ENCODE peak calls at places on chromosomes 3 and 15, in seven cellular contexts. N is osteocyte, F is lower lobe of right lung, O is gastrocnemius medialis, M is RWPE1, A is foreskin fibroblast, U is GM20000. J is an unnamed sample.

GRCh38 chr3:11699083-11699427 is 55.3 kb upstream of the VGLL4 start:
- DNase-seq in M (peak), N (no peak), F (no peak), U (no peak), O (no peak), A (peak), J (no peak)

GRCh38 chr3:123719785-123720531 is 135.1 kb upstream of the HACD2 start:
- DNase-seq in M (no peak), F (no peak), A (no peak), N (no peak), O (no peak), U (no peak), J (no peak)

GRCh38 chr3:153252963-153253362 is 90.9 kb downstream of the RAP2B start:
- DNase-seq in O (no peak), M (no peak), F (no peak), N (no peak), U (no peak), A (peak), J (no peak)

GRCh38 chr15:57553526-57553925 is 38.2 kb upstream of the MYZAP start:
- DNase-seq in F (no peak), M (no peak), O (no peak), U (no peak), N (no peak), A (no peak), J (no peak)

GRCh38 chr3:181457190-181457589 is 254.5 kb upstream of the SOX2 start:
- DNase-seq in F (no peak), O (no peak), N (no peak), A (no peak), U (no peak), M (no peak), J (no peak)

GRCh38 chr3:111368061-111368460 is 173.9 kb upstream of the CD96 start:
- DNase-seq in F (no peak), M (no peak), N (no peak), U (no peak), A (peak), O (no peak), J (no peak)

GRCh38 chr3:16060945-16061344 is 113.5 kb upstream of the GALNT15 start:
- DNase-seq in O (peak), N (no peak), M (peak), A (peak), F (no peak), U (no peak), J (no peak)

GRCh38 chr15:73924258-73924921 is 1.9 kb upstream of the LOXL1 start:
- DNase-seq in M (peak), U (no peak), A (peak), N (peak), F (peak), O (no peak), J (no peak)

GRCh38 chr3:115788921-115789470 is 165.7 kb downstream of the GAP43 start:
- DNase-seq in M (peak), N (no peak), F (no peak), O (no peak), U (no peak), A (peak), J (no peak)

GRCh38 chr3:49460188-49460885 is 9.7 kb upstream of the DAG1 start:
- DNase-seq in U (no peak), F (no peak), O (no peak), M (no peak), N (no peak), A (no peak), J (no peak)

GRCh38 chr3:45367451-45367850 is 20.9 kb upstream of the LARS2 start:
- DNase-seq in O (no peak), U (no peak), A (peak), M (no peak), N (no peak), F (no peak), J (no peak)

GRCh38 chr3:116340680-116341216 is 104.5 kb downstream of the LSAMP start:
- DNase-seq in F (no peak), U (no peak), O (no peak), A (peak), N (no peak), M (no peak), J (no peak)

GRCh38 chr3:12476238-12476897 is 7.9 kb upstream of the TSEN2 start:
- DNase-seq in F (no peak), U (no peak), N (no peak), A (peak), O (no peak), M (no peak), J (no peak)

GRCh38 chr3:72288955-72289707 is 504.2 kb upstream of the PROK2 start:
- DNase-seq in U (peak), O (no peak), F (peak), A (peak), M (no peak), N (no peak), J (no peak)

GRCh38 chr15:98548172-98548971 is 100.0 kb upstream of the IGF1R start:
- DNase-seq in A (peak), O (peak), N (peak), F (peak), M (peak), U (no peak), J (peak)

GRCh38 chr15:44194397-44195150 is 497 bp downstream of the FRMD5 start:
- DNase-seq in A (peak), M (peak), N (no peak), U (peak), O (no peak), F (peak), J (no peak)

GRCh38 chr15:96345560-96346389 is 15.3 kb downstream of the NR2F2 start:
- DNase-seq in O (peak), M (peak), U (peak), N (no peak), A (peak), F (no peak), J (no peak)

GRCh38 chr3:190585771-190586630 is 72.1 kb downstream of the IL1RAP start:
- DNase-seq in O (no peak), F (no peak), U (no peak), A (peak), M (peak), N (no peak), J (no peak)

GRCh38 chr3:123188058-123188457 is 13.7 kb upstream of the SEC22A start:
- DNase-seq in N (no peak), O (no peak), U (no peak), M (no peak), A (peak), F (no peak), J (no peak)

GRCh38 chr3:197392961-197393360 is 94.5 kb upstream of the DLG1 start:
- DNase-seq in U (no peak), O (no peak), N (no peak), M (no peak), F (no peak), A (no peak), J (no peak)

GRCh38 chr3:22777834-22778233 is 425.3 kb upstream of the UBE2E2 start:
- DNase-seq in N (no peak), F (no peak), O (no peak), M (no peak), A (no peak), U (no peak), J (no peak)

GRCh38 chr3:23834082-23834870 is 28.5 kb downstream of the UBE2E1 start:
- DNase-seq in A (no peak), F (no peak), O (no peak), N (no peak), M (no peak), U (no peak), J (no peak)

GRCh38 chr15:30065025-30065801 is 17.5 kb upstream of the GOLGA8J start:
- DNase-seq in A (peak), M (peak), U (no peak), N (no peak), F (no peak), O (no peak), J (no peak)

GRCh38 chr3:155302476-155302875 is 9.0 kb upstream of the STRIT1 start:
- DNase-seq in A (peak), M (no peak), U (no peak), N (no peak), O (no peak), F (no peak), J (no peak)

GRCh38 chr15:50411870-50412269 is 12.3 kb upstream of the USP8 start:
- DNase-seq in N (no peak), F (no peak), M (no peak), A (no peak), U (no peak), O (no peak), J (no peak)

GRCh38 chr3:171349392-171349791 is 110.8 kb downstream of the TNIK start:
- DNase-seq in U (no peak), O (no peak), N (no peak), A (peak), M (no peak), F (no peak), J (no peak)

GRCh38 chr3:87855626-87856025 is 203.2 kb downstream of the CGGBP1 start:
- DNase-seq in O (no peak), U (no peak), M (no peak), F (no peak), A (peak), N (no peak), J (no peak)

GRCh38 chr3:46987485-46988401 is 8.3 kb downstream of the NBEAL2 start:
- DNase-seq in M (peak), O (no peak), N (no peak), F (peak), U (peak), A (no peak), J (no peak)

GRCh38 chr15:50148362-50148963 is 29.4 kb upstream of the ATP8B4 start:
- DNase-seq in O (no peak), N (no peak), U (no peak), F (no peak), M (peak), A (peak), J (no peak)

DNA sequence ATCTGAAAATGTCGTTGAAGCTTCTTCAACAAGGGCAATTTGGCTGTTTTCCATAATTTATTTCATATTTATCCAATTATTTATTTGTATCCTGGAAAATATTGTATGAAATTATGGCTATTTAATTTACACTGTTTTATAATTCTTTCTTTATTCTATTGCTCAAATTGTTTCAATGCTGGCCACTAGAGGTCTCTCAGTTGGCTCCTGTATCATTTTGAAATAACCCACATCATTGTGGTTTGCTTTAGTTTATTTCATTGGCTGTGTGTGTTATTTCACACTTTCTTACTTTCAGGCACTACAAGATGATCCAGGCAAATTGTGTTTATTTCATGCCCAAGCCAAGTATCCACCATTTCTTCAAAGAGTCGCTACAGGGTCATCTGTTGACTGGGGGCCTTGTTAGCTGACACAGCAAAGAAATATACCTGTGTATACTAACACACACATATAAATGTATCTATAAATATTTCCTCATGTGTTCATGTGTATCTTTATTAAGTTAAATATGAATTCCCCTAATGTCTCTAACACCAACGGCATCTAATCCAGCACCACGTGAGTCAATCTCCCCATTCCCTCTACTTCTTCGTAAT is 86.2 kb downstream of the NPAP1 start:
- DNase-seq in M (no peak), N (no peak), A (peak), F (no peak), U (peak), O (no peak), J (no peak)
- TF ChIP-seq CTCF in M (peak), N (peak), A (peak), F (peak), U (no peak), O (no peak), J (peak)

GRCh38 chr3:42014949-42015533 is 53.1 kb upstream of the ULK4 start:
- DNase-seq in O (peak), M (no peak), F (peak), U (peak), A (peak), N (no peak), J (no peak)
- TF ChIP-seq CTCF in O (no peak), M (no peak), F (no peak), U (no peak), A (no peak), N (no peak), J (no peak)

GRCh38 chr3:119420196-119420595 is 43.2 kb downstream of the TMEM39A start:
- DNase-seq in O (no peak), U (no peak), A (no peak), M (no peak), N (no peak), F (no peak), J (peak)
- TF ChIP-seq CTCF in O (no peak), U (no peak), A (no peak), M (no peak), N (peak), F (no peak), J (no peak)

DNA sequence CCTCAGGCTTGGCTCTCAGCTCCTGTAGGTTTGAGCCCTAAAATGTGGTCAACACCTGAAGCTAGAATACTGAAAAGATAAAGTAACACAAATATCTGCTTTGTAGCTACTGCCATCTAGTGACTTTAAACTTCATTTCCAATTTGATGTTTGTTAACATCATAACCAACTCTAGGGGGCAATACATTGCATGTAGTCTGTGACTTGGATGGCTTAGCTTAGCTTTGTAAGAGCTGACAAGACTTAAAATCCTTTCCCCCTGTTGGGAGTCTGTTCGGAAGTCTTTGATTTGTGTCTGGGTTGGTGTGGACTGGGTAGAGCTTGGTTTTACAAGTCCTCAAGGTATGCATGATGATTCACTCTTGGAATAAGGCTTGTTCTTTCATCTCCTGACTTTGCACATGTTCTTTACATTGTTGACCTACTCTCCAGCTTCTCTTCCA is 51.7 kb downstream of the SCN11A start:
- DNase-seq in O (no peak), A (peak), F (no peak), M (peak), N (no peak), U (peak), J (peak)
- TF ChIP-seq CTCF in O (no peak), A (peak), F (peak), M (peak), N (peak), U (peak), J (peak)

DNA sequence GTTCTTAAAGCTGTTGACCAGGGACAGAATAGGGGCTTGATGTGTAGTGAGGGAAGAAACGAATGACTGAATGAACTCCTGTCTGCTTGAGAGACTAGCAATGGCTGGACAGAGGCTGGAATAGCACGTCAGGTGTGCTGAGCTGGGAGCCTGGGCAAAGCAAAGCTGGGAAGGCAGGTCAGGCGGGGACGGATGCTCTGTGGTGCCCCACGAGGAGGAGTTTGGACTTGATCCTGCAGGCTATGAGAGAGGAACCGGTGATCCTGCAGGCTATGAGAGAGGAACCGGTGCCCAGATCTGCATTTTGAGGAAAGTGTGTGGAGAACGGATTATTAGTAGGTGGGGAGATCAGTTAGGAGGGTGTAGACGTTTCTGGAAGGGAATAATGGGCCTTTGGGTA is 31.3 kb upstream of the PSTPIP1 start:
- DNase-seq in M (no peak), F (no peak), A (no peak), U (no peak), N (peak), O (no peak), J (no peak)
- TF ChIP-seq CTCF in M (no peak), F (no peak), A (no peak), U (no peak), N (no peak), O (no peak), J (no peak)

DNA sequence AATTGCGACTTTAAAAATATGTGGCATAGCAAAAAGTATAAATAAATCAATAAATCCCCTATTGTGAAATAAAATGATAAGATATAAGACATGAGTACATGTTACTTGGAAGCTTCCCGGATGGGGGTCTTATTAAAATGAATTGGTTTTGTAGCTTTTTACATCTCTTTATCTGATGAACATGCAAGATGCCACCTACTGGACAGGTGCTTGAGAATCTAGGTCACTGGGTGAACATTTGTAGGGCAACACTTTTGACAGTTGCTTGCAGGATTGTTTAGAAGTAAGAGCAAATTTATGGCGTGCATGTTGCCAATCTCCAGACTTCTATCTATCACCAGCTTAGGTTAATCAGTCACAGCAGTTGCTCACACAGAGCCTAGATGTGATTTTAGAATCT is 362.7 kb upstream of the SUCLG2 start:
- DNase-seq in M (no peak), U (no peak), O (no peak), A (no peak), N (no peak), F (no peak), J (no peak)
- TF ChIP-seq CTCF in M (no peak), U (peak), O (no peak), A (no peak), N (peak), F (no peak), J (no peak)

GRCh38 chr15:31435256-31435781 is 108.7 kb downstream of the KLF13 start:
- DNase-seq in U (peak), A (peak), M (peak), N (no peak), O (peak), F (peak), J (peak)
- TF ChIP-seq CTCF in U (peak), A (peak), M (peak), N (peak), O (peak), F (peak), J (peak)

GRCh38 chr3:14405886-14406238 is 3.5 kb downstream of the SLC6A6 start:
- DNase-seq in A (no peak), U (no peak), N (no peak), O (no peak), M (no peak), F (peak), J (no peak)
- TF ChIP-seq CTCF in A (no peak), U (no peak), N (no peak), O (no peak), M (no peak), F (no peak), J (no peak)

GRCh38 chr15:92377083-92377789 is 16.4 kb upstream of the ST8SIA2 start:
- DNase-seq in A (no peak), M (no peak), F (no peak), N (no peak), U (no peak), O (peak), J (no peak)
- TF ChIP-seq CTCF in A (no peak), M (no peak), F (no peak), N (no peak), U (no peak), O (no peak), J (no peak)

DNA sequence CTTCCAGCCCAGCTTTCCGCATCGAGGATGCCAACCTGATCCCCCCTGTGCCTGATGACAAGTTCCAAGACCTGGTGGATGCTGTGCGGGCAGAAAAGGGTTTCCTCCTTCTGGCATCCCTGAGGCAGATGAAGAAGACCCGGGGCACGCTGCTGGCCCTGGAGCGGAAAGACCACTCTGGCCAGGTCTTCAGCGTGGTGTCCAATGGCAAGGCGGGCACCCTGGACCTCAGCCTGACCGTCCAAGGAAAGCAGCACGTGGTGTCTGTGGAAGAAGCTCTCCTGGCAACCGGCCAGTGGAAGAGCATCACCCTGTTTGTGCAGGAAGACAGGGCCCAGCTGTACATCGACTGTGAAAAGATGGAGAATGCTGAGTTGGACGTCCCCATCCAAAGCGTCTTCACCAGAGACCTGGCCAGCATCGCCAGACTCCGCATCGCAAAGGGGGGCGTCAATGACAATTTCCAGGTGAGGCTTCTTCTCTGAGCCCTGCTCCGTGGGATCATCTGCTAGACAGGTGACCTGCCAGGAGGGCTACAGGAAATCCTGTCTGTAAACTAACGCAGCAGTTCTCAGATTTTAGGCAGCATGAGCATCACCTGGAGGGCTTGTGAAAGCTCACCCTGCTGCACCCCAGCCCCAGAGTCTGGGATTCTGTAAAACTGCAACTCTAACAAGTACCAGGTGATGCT is 1.6 kb downstream of the THBS1 start:
- DNase-seq in A (peak), N (no peak), O (no peak), M (no peak), U (no peak), F (no peak), J (peak)
- TF ChIP-seq CTCF in A (no peak), N (no peak), O (no peak), M (no peak), U (no peak), F (no peak), J (no peak)

J was measured in esophagus muscularis mucosa.